ENCODE peak calls at places on chromosomes 2 and 18, in four cellular contexts. I is H9, G is H7, Z is posterior cingulate gyrus. L is an unnamed sample.

GRCh38 chr2:239322414-239323086 is 78.3 kb downstream of the HDAC4 start:
- DNase-seq in G (peak), Z (peak), I (peak), L (peak)

GRCh38 chr2:180938419-180938818 is 42.0 kb upstream of the UBE2E3 start:
- DNase-seq in G (no peak), I (no peak), Z (no peak), L (no peak)

GRCh38 chr2:61750624-61751023 is 103.2 kb downstream of the FAM161A start:
- DNase-seq in G (no peak), Z (no peak), I (no peak), L (no peak)

GRCh38 chr2:216695401-216695821 is at the start of gene IGFBP5:
- DNase-seq in Z (peak), G (peak), I (peak), L (peak)

GRCh38 chr2:109368798-109369197 is 239.8 kb downstream of the SH3RF3 start:
- DNase-seq in Z (no peak), G (peak), I (peak), L (peak)

GRCh38 chr2:105166671-105167070 is 74.9 kb upstream of the GPR45 start:
- DNase-seq in Z (no peak), G (peak), I (peak), L (peak)

GRCh38 chr2:127174176-127174575 is 45.9 kb downstream of the CYP27C1 start:
- DNase-seq in Z (no peak), I (no peak), G (peak), L (peak)

GRCh38 chr2:241816431-241817121 is 7.6 kb downstream of the NEU4 start:
- DNase-seq in Z (peak), G (peak), I (no peak), L (peak)

GRCh38 chr18:49510393-49511115 is 23.5 kb upstream of the C18orf32 start:
- DNase-seq in Z (peak), G (peak), I (peak), L (peak)

GRCh38 chr2:189669913-189670312 is 4.6 kb upstream of the ANKAR start:
- DNase-seq in I (no peak), G (no peak), Z (no peak), L (no peak)

GRCh38 chr2:85741811-85742507 is 11.8 kb upstream of the ATOH8 start:
- DNase-seq in G (peak), I (no peak), Z (peak), L (no peak)

GRCh38 chr2:168992026-168992425 is 39.1 kb downstream of the ABCB11 start:
- DNase-seq in G (no peak), I (no peak), Z (no peak), L (no peak)

GRCh38 chr2:165691615-165692014 is 102.4 kb downstream of the GALNT3 start:
- DNase-seq in I (peak), G (peak), Z (peak), L (peak)

GRCh38 chr2:121151311-121152109 is 133.5 kb downstream of the TFCP2L1 start:
- DNase-seq in Z (no peak), I (no peak), G (no peak), L (no peak)

GRCh38 chr18:57296336-57296735 is 56.0 kb upstream of the ST8SIA3 start:
- DNase-seq in I (no peak), G (no peak), Z (no peak), L (no peak)

GRCh38 chr18:80037869-80038630 is 3.8 kb downstream of the RBFA start:
- DNase-seq in I (no peak), Z (no peak), G (no peak), L (no peak)

GRCh38 chr2:146591907-146592306 is 1252.9 kb upstream of the ACVR2A start:
- DNase-seq in Z (no peak), I (no peak), G (no peak), L (no peak)

GRCh38 chr2:235551965-235552364 is 58.1 kb downstream of the AGAP1 start:
- DNase-seq in I (peak), G (peak), Z (peak), L (peak)

GRCh38 chr2:134855709-134856108 is 17.3 kb downstream of the ACMSD start:
- DNase-seq in Z (no peak), G (no peak), I (no peak), L (no peak)

GRCh38 chr2:239961662-239962220 is 63.4 kb downstream of the NDUFA10 start:
- DNase-seq in G (no peak), Z (no peak), I (no peak), L (no peak)

GRCh38 chr18:78006006-78006802 is 756.6 kb downstream of the GALR1 start:
- DNase-seq in Z (no peak), G (peak), I (no peak), L (peak)

GRCh38 chr18:361100-361732 is 93.4 kb upstream of the THOC1 start:
- DNase-seq in I (no peak), G (no peak), Z (no peak), L (no peak)

GRCh38 chr2:177582000-177582399 is 189.4 kb downstream of the AGPS start:
- DNase-seq in I (no peak), G (no peak), Z (no peak), L (no peak)

GRCh38 chr2:219247678-219248642 is 2.7 kb downstream of the STK16 start:
- DNase-seq in I (no peak), G (no peak), Z (no peak), L (peak)

GRCh38 chr2:174026122-174026845 is 61.1 kb upstream of the SP3 start:
- DNase-seq in I (no peak), Z (no peak), G (no peak), L (no peak)

GRCh38 chr2:38122344-38122743 is 46.4 kb upstream of the CYP1B1 start:
- DNase-seq in I (no peak), G (no peak), Z (peak), L (no peak)

GRCh38 chr18:57833441-57834101 is 30.5 kb upstream of the ATP8B1 start:
- DNase-seq in Z (no peak), I (no peak), G (no peak), L (no peak)

GRCh38 chr18:25233582-25234362 is 118.2 kb downstream of the ZNF521 start:
- DNase-seq in G (no peak), Z (no peak), I (no peak), L (no peak)

GRCh38 chr2:240784629-240785423 is 35.2 kb downstream of the KIF1A start:
- DNase-seq in I (no peak), G (no peak), Z (peak), L (no peak)

GRCh38 chr2:182047544-182047943 is 61.9 kb downstream of the PPP1R1C start:
- DNase-seq in I (no peak), G (no peak), Z (no peak), L (no peak)

L was measured in endodermal cell.